ENCODE peak calls at places on chromosomes 1 and 21, in six cellular contexts. M is HFF-Myc, E is kidney epithelial cell, N is upper lobe of right lung, J is mucosa of descending colon, H is cardiac fibroblast. T is an unnamed sample.

GRCh38 chr1:1099506-1100183 is 16.2 kb downstream of the C1orf159 start:
- DNase-seq in M (no peak), E (no peak), H (no peak), J (no peak), N (no peak), T (no peak)

GRCh38 chr1:179156708-179157107 is 72.8 kb downstream of the ABL2 start:
- DNase-seq in N (no peak), M (no peak), H (no peak), J (no peak), E (no peak), T (no peak)

GRCh38 chr1:213138391-213138790 is 87.3 kb downstream of the RPS6KC1 start:
- DNase-seq in H (no peak), J (no peak), M (no peak), N (no peak), E (no peak), T (no peak)

GRCh38 chr1:40312238-40313205 is 4.6 kb downstream of the COL9A2 start:
- DNase-seq in E (no peak), M (no peak), N (no peak), J (peak), H (peak), T (no peak)

GRCh38 chr21:35609263-35609662 is 451.1 kb downstream of the SETD4 start:
- DNase-seq in J (no peak), N (no peak), M (no peak), E (no peak), H (no peak), T (no peak)

GRCh38 chr1:215055281-215055935 is 27.1 kb upstream of the KCNK2 start:
- DNase-seq in N (no peak), H (peak), J (no peak), M (no peak), E (no peak), T (no peak)

GRCh38 chr1:1196431-1197187 is 9.8 kb downstream of the TNFRSF18 start:
- DNase-seq in H (no peak), N (no peak), M (no peak), E (no peak), J (peak), T (no peak)

GRCh38 chr1:225897595-225898514 is 8.9 kb upstream of the LEFTY1 start:
- DNase-seq in H (no peak), E (no peak), N (no peak), J (peak), M (no peak), T (no peak)

GRCh38 chr1:40141878-40142535 is 19.2 kb upstream of the RLF start:
- DNase-seq in E (no peak), J (no peak), N (no peak), M (no peak), H (no peak), T (peak)

GRCh38 chr1:30111431-30111830 is 612.0 kb downstream of the MATN1 start:
- DNase-seq in E (peak), J (peak), M (no peak), H (peak), N (peak), T (peak)

GRCh38 chr1:24362982-24363614 is 43.9 kb downstream of the GRHL3 start:
- DNase-seq in J (no peak), E (peak), N (no peak), M (peak), H (peak), T (no peak)

GRCh38 chr1:107551491-107551890 is 410.7 kb downstream of the NTNG1 start:
- DNase-seq in M (no peak), H (no peak), J (no peak), E (no peak), N (no peak), T (no peak)

GRCh38 chr1:161727343-161727924 is 6.1 kb downstream of the FCRLB start:
- DNase-seq in M (no peak), N (no peak), E (no peak), H (peak), J (no peak), T (no peak)

GRCh38 chr1:205543351-205544305 is 39.2 kb downstream of the CDK18 start:
- DNase-seq in M (peak), H (peak), N (peak), E (peak), J (peak), T (peak)

GRCh38 chr1:34785231-34785874 is 4.3 kb downstream of the GJB3 start:
- DNase-seq in H (no peak), M (no peak), J (no peak), E (no peak), N (no peak), T (no peak)

GRCh38 chr1:162372159-162373071 is 4.2 kb downstream of the SPATA46 start:
- DNase-seq in M (no peak), H (no peak), E (no peak), J (peak), N (no peak), T (peak)

GRCh38 chr1:212269306-212269705 is 15.9 kb upstream of the PPP2R5A start:
- DNase-seq in J (no peak), N (no peak), M (no peak), E (no peak), H (no peak), T (peak)

GRCh38 chr1:8456306-8456912 is 138.5 kb downstream of the SLC45A1 start:
- DNase-seq in J (no peak), E (no peak), H (peak), N (no peak), M (no peak), T (no peak)

GRCh38 chr21:40881767-40882166 is 34.8 kb upstream of the DSCAM start:
- DNase-seq in H (no peak), M (no peak), E (no peak), N (no peak), J (no peak), T (peak)

GRCh38 chr1:207848234-207848633 is 62.7 kb downstream of the CD34 start:
- DNase-seq in E (peak), N (peak), H (peak), M (no peak), J (peak), T (no peak)

GRCh38 chr1:95126366-95126765 is 9.2 kb downstream of the TLCD4 start:
- DNase-seq in H (no peak), N (no peak), E (no peak), M (no peak), J (no peak), T (no peak)